ENCODE peak calls at places on chromosomes 6 and 20, in eight cellular contexts. N is GM23248, M is GM23338, D is SK-N-SH, B is hepatocyte, C is OCI-LY7, O is neural progenitor cell, L is HCT116. H is an unnamed sample.

GRCh38 chr6:32432050-32432450 is 7.6 kb upstream of the HLA-DRA start:
- DNase-seq in B (peak; percentile 55), O (peak; percentile 23), M (peak; percentile 56), C (peak; percentile 75), N (peak; percentile 52), D (no peak), L (peak; percentile 40), H (peak; percentile 51)

GRCh38 chr20:25044660-25045342 is 13.1 kb downstream of the ACSS1 start:
- DNase-seq in C (no peak), L (no peak), B (no peak), D (no peak), M (no peak), N (no peak), O (no peak), H (no peak)

GRCh38 chr6:25485820-25486559 is 166.0 kb upstream of the SCGN start:
- DNase-seq in B (peak; percentile 31), C (no peak), M (no peak), L (no peak), D (peak; percentile 39), O (no peak), N (peak; percentile 12), H (no peak)

GRCh38 chr20:18774207-18774606 is 39.4 kb upstream of the SCP2D1 start:
- DNase-seq in M (no peak), N (no peak), C (no peak), B (no peak), O (no peak), D (no peak), L (no peak), H (no peak)

GRCh38 chr6:11416936-11417576 is 120.5 kb upstream of the TMEM170B start:
- DNase-seq in C (no peak), O (no peak), B (no peak), N (no peak), L (no peak), M (peak; percentile 57), D (no peak), H (no peak)

GRCh38 chr6:30990422-30991086 is 7.0 kb downstream of the MUC21 start:
- DNase-seq in O (no peak), L (no peak), D (no peak), N (no peak), C (peak; percentile 14), B (no peak), M (peak; percentile 39), H (no peak)

GRCh38 chr20:32682508-32682987 is 8.8 kb upstream of the C20orf203 start:
- DNase-seq in C (no peak), O (no peak), D (no peak), B (no peak), N (no peak), L (no peak), M (no peak), H (no peak)

GRCh38 chr6:119040229-119040628 is 38.2 kb downstream of the FAM184A start:
- DNase-seq in L (no peak), D (no peak), N (no peak), O (no peak), B (no peak), C (no peak), M (no peak), H (no peak)

GRCh38 chr20:36744243-36744642 is 1.6 kb downstream of the NDRG3 start:
- DNase-seq in L (no peak), C (no peak), D (no peak), O (no peak), M (no peak), B (peak; percentile 6), N (peak; percentile 6), H (no peak)

GRCh38 chr6:4403828-4404227 is 268.5 kb upstream of the ECI2 start:
- DNase-seq in B (no peak), O (no peak), D (no peak), N (peak; percentile 24), C (no peak), M (no peak), L (no peak), H (no peak)

GRCh38 chr20:51042657-51043247 is 19.8 kb upstream of the KCNG1 start:
- DNase-seq in D (no peak), M (peak; percentile 73), O (peak; percentile 53), B (no peak), N (no peak), L (peak; percentile 22), C (no peak), H (peak; percentile 35)

GRCh38 chr6:392441-393390 is 1.2 kb downstream of the IRF4 start:
- DNase-seq in N (peak; percentile 24), D (no peak), O (peak; percentile 67), C (peak; percentile 60), M (peak; percentile 48), L (no peak), B (no peak), H (no peak)

GRCh38 chr6:55886185-55886836 is 10.9 kb upstream of the BMP5 start:
- DNase-seq in L (peak; percentile 3), M (peak; percentile 55), O (peak; percentile 25), B (peak; percentile 35), D (no peak), C (no peak), N (peak; percentile 65), H (peak; percentile 69)

GRCh38 chr6:4941782-4942672 is 61.8 kb downstream of the RPP40 start:
- DNase-seq in M (no peak), O (peak; percentile 26), N (peak; percentile 93), D (no peak), B (peak; percentile 50), C (no peak), L (peak; percentile 45), H (peak; percentile 95)

GRCh38 chr6:22025468-22026159 is 271.2 kb downstream of the PRL start:
- DNase-seq in C (peak; percentile 40), D (peak; percentile 16), L (no peak), O (peak; percentile 87), M (peak; percentile 80), B (peak; percentile 35), N (peak; percentile 48), H (peak; percentile 30)

GRCh38 chr6:4799912-4800311 is 23.7 kb downstream of the CDYL start:
- DNase-seq in C (no peak), N (no peak), D (no peak), B (no peak), L (no peak), M (no peak), O (no peak), H (no peak)

GRCh38 chr6:161295784-161296183 is 21.9 kb upstream of the AGPAT4 start:
- DNase-seq in C (no peak), L (no peak), N (no peak), M (no peak), B (no peak), D (no peak), O (no peak), H (no peak)

DNA sequence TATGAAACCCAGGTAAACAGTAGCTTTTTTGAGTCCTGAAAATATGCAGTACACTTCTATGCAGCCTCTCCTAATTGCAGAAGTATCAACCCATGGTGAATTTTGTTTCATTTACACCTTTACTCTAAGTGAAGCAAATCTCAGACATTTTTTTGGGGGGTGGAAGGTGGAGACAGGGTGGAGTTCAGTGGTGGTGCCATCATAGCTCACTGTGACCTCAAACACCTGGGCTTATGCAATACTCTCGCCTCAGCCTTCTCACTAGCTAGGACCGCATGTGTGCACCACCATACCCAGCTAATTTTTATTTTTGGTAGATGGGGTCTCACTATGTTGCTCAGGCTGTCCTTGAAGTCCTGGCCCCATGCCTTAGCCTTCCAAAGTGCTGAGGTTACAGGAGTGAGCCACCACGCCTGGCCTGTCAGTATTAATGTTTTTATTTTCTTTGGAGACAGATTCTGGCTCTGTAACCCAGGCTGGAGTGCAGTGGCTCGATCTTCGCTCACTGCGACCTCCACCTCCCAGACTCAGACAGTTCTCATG is 80.3 kb downstream of the JARID2 start:
- DNase-seq in M (no peak), O (no peak), N (no peak), L (no peak), B (no peak), D (no peak), C (peak; percentile 35), H (no peak)
- TF ChIP-seq EZH2phosphoT487 in M (no peak), O (no peak), N (no peak), L (no peak), B (no peak), D (no peak), C (no peak), H (no peak)

DNA sequence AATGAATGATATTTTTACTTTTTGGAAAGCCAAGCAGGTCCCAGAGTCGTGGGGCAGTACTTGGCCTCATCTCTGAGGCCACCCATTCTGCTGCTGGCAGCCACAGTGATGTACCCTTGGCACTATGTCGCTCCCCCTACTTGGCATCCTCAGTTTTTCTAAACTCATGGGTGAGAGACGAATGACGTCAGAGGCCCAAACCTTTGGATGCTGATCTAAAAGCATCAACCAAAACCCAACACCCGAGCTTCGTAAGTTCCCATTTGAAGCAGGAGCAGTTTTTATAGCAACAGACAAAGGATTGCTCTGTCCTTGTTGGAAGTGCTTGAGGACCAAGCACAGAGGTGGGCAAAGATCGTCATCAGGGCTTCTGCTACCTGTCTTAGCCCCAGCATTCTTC is 212.9 kb downstream of the PAX1 start:
- DNase-seq in L (no peak), B (no peak), M (no peak), N (no peak), C (no peak), D (no peak), O (no peak), H (no peak)
- TF ChIP-seq EZH2phosphoT487 in L (no peak), B (no peak), M (no peak), N (no peak), C (no peak), D (no peak), O (no peak), H (no peak)

GRCh38 chr6:101544286-101544685 is 150.8 kb downstream of the GRIK2 start:
- DNase-seq in M (no peak), N (peak; percentile 53), B (no peak), O (no peak), C (no peak), D (no peak), L (no peak), H (peak; percentile 38)

GRCh38 chr6:101539510-101540245 is 146.2 kb downstream of the GRIK2 start:
- DNase-seq in C (no peak), M (no peak), L (no peak), D (no peak), B (no peak), N (peak; percentile 54), O (no peak), H (peak; percentile 16)

GRCh38 chr6:101541873-101542272 is 148.4 kb downstream of the GRIK2 start:
- DNase-seq in B (no peak), L (no peak), C (no peak), N (no peak), O (no peak), D (no peak), M (no peak), H (no peak)

GRCh38 chr6:101543796-101544195 is 150.3 kb downstream of the GRIK2 start:
- DNase-seq in N (no peak), B (no peak), C (no peak), O (no peak), L (no peak), D (no peak), M (no peak), H (no peak)

GRCh38 chr6:101545171-101545570 is 151.7 kb downstream of the GRIK2 start:
- DNase-seq in M (no peak), B (no peak), L (no peak), D (no peak), C (no peak), N (peak; percentile 42), O (no peak), H (no peak)
- TF ChIP-seq EZH2phosphoT487 in M (no peak), B (no peak), L (no peak), D (no peak), C (no peak), N (no peak), O (no peak), H (no peak)

DNA sequence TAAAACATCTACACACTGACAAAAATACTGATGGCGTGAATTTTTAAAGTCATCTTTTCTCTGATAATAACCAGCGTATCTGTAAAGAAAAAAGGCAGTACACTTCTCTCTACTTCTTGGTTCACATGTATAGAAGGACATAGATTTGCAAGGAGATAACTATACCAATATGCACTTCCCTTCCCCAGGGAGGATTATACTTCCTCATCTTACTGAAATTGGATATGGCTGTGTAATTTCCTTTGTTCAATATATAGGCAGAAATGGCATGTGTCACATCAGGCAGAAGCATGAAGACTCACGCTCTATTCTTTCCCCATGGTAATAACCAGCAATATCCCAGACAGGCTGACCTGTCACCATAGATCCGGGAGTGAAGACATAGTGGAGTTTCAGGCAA is 518.3 kb downstream of the KIF16B start:
- DNase-seq in C (no peak), N (no peak), O (no peak), D (no peak), L (no peak), M (no peak), B (no peak), H (no peak)
- TF ChIP-seq EZH2phosphoT487 in C (no peak), N (no peak), O (no peak), D (no peak), L (no peak), M (no peak), B (no peak), H (no peak)

H was measured in PC-3.